ENCODE peak calls at places on chromosomes 3 and 15, in six cellular contexts. L, M, H, Q, E and W are unnamed samples. For H3K36me3, the result is how much of the 10 kb centered on the place peaks cover.

GRCh38 chr3:170414202-170414663 is 4.4 kb upstream of the CLDN11 start:
- DNase-seq in M (peak), L (no peak), H (no peak), E (peak), Q (peak), W (peak)

GRCh38 chr15:34815836-34816235 is 20.5 kb upstream of the ACTC1 start:
- DNase-seq in E (no peak), H (no peak), Q (no peak), M (no peak), L (no peak), W (no peak)

GRCh38 chr15:62482715-62483429 is 317.8 kb upstream of the C2CD4B start:
- DNase-seq in E (no peak), H (no peak), L (no peak), M (peak), Q (peak), W (peak)

GRCh38 chr15:65962187-65962586 is 92.9 kb downstream of the RAB11A start:
- DNase-seq in E (no peak), M (no peak), Q (no peak), L (no peak), H (no peak), W (no peak)

GRCh38 chr15:51132384-51133139 is 37.9 kb upstream of the TNFAIP8L3 start:
- DNase-seq in Q (no peak), M (peak), L (no peak), E (no peak), H (no peak), W (peak)

GRCh38 chr3:46713048-46713897 is 4.4 kb downstream of the PRSS50 start:
- DNase-seq in M (no peak), H (peak), E (no peak), Q (no peak), L (no peak), W (no peak)

GRCh38 chr3:177522051-177522450 is 324.8 kb upstream of the TBL1XR1 start:
- DNase-seq in H (no peak), M (no peak), Q (no peak), L (no peak), E (no peak), W (no peak)

GRCh38 chr3:130345487-130346079 is at the start of gene COL6A5:
- DNase-seq in Q (no peak), L (no peak), E (no peak), M (no peak), H (no peak), W (no peak)

GRCh38 chr3:32123620-32124019 is 17.2 kb downstream of the GPD1L start:
- DNase-seq in H (no peak), M (no peak), L (no peak), Q (no peak), E (no peak), W (no peak)

GRCh38 chr15:25397110-25397509 is 41.7 kb downstream of the UBE3A start:
- DNase-seq in M (no peak), H (no peak), E (no peak), Q (no peak), L (no peak), W (no peak)
- H3K36me3 ChIP-seq in M (under half), H (under half), E (under half), Q (under half), L (under half), W (under half)

GRCh38 chr3:129291487-129291886 is 12.8 kb downstream of the HMCES start:
- DNase-seq in H (no peak), L (no peak), E (no peak), Q (no peak), M (no peak), W (no peak)
- H3K36me3 ChIP-seq in H (under half), L (under half), E (under half), Q (half or more), M (under half), W (half or more)

GRCh38 chr3:48700750-48701405 is 15.2 kb upstream of the NCKIPSD start:
- DNase-seq in M (no peak), E (no peak), H (no peak), Q (no peak), L (no peak), W (no peak)
- H3K36me3 ChIP-seq in M (under half), E (under half), H (under half), Q (half or more), L (under half), W (half or more)

DNA sequence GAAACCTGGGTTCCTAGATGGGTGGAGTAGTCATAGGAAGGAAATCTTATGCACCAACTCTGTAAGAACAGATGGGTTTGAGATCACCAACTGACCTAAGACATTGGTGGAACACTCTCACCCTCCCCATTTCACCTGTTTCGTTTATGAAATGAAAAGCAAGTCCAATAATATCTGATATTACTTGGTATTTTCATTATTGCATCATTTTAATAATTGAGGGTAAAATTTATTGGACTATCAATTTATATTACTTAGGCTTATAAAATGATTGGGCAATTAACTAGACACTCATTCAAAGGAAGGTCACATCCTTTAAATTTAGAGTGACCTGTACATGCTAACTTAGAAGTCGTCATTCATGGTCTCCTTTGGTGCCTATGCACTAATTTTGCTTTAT is 503.9 kb downstream of the TAFA4 start:
- DNase-seq in M (no peak), Q (no peak), E (no peak), H (no peak), L (no peak), W (no peak)
- H3K36me3 ChIP-seq in M (under half), Q (under half), E (under half), H (under half), L (under half), W (under half)

GRCh38 chr3:109363634-109364033 is 26.3 kb upstream of the DPPA4 start:
- DNase-seq in E (no peak), H (no peak), L (no peak), M (no peak), Q (no peak), W (no peak)

GRCh38 chr3:109364088-109364487 is 26.7 kb upstream of the DPPA4 start:
- DNase-seq in L (no peak), H (no peak), Q (no peak), E (no peak), M (no peak), W (no peak)

DNA sequence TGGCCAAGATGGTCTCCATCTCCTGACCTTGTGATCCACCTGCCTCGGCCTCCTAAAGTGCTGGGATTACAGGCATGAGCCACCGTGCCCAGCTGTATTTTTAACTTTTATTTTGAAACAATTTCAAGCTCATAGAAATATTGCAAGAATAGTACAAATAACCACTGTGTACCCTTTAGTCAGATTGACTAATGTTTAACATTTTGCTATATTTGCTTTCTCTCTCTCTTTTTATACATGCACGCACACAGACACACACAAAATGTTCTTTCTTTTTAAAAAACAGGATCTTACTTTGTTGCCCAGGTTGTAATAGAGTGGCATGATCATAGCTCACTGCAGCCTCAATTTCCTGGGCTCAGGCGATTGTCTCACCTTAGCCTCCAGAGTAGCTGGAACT is 25.5 kb upstream of the DPPA4 start:
- DNase-seq in E (no peak), M (no peak), H (no peak), Q (no peak), L (no peak), W (no peak)
- H3K36me3 ChIP-seq in E (under half), M (under half), H (under half), Q (under half), L (under half), W (under half)

GRCh38 chr3:53181024-53181371 is 20.0 kb downstream of the PRKCD start:
- DNase-seq in E (no peak), H (no peak), L (no peak), Q (no peak), M (no peak), W (no peak)
- H3K36me3 ChIP-seq in E (under half), H (under half), L (under half), Q (under half), M (under half), W (half or more)

GRCh38 chr3:87318609-87319008 is 42.2 kb upstream of the POU1F1 start:
- DNase-seq in L (no peak), M (peak), Q (no peak), E (no peak), H (no peak), W (no peak)
- H3K36me3 ChIP-seq in L (under half), M (under half), Q (under half), E (under half), H (under half), W (under half)

DNA sequence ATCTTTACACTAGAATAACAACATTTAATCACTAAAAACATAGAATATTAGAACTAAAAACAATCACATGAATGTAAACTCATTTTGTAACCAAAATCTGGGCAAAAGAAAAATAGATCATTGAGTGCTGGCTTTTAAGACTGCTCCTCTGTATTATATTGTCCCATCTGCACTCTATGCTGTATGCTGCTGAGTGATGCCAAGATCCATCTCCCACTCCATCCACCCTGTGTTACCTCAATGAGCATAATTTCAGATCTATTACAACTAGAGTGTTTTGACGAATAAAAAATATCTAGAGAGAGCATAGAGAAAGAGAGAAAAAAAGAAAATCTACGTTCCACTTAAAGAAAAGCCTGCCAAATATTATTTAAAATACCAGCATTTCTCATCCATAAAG is 1060.4 kb downstream of the ZPLD1 start:
- DNase-seq in Q (no peak), H (no peak), E (no peak), L (no peak), M (no peak), W (no peak)
- H3K36me3 ChIP-seq in Q (under half), H (under half), E (under half), L (under half), M (under half), W (under half)

DNA sequence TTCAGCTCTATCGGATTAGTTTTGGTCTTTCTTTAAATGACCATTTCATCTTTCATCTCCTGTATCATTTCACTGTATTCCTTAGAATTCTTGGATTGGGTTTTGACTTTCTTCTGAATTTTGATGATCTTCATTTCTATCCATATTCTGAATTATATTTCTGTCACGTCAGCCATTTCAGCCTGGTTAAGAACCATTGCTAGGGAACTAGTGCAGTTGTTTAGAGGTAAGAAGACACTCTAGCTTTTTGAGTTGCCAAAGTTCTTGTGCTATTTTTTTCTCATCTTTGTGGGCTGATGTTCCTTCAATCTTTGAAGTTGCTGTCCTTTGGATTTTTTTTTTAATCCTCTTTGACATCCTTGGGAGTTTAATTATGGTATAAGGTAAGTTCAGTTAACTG is 54.6 kb downstream of the STRIT1 start:
- DNase-seq in M (no peak), L (no peak), Q (no peak), H (no peak), E (no peak), W (no peak)
- H3K36me3 ChIP-seq in M (under half), L (under half), Q (under half), H (under half), E (under half), W (under half)